ENCODE peak calls at places on chromosomes 11 and 22, in four cellular contexts. One of them, this sample, is unnamed.

GRCh38 chr11:7314811-7315604 is 63.3 kb downstream of the SYT9 start:
- DNase-seq in left ventricle myocardium inferior: no peak
- DNase-seq in tibial artery: no peak
- DNase-seq in aorta: no peak
- DNase-seq in this sample: no peak

GRCh38 chr11:111930472-111930871 is 6.7 kb upstream of the DIXDC1 start:
- DNase-seq in left ventricle myocardium inferior: no peak
- DNase-seq in tibial artery: no peak
- DNase-seq in aorta: no peak
- DNase-seq in this sample: no peak

GRCh38 chr11:91686700-91687099 is 537.9 kb upstream of the FAT3 start:
- DNase-seq in left ventricle myocardium inferior: no peak
- DNase-seq in tibial artery: no peak
- DNase-seq in aorta: no peak
- DNase-seq in this sample: no peak

GRCh38 chr11:122706689-122707088 is 51.2 kb downstream of the UBASH3B start:
- DNase-seq in left ventricle myocardium inferior: no peak
- DNase-seq in tibial artery: no peak
- DNase-seq in aorta: no peak
- DNase-seq in this sample: no peak

GRCh38 chr11:133243832-133244231 is 288.5 kb downstream of the OPCML start:
- DNase-seq in left ventricle myocardium inferior: no peak
- DNase-seq in tibial artery: no peak
- DNase-seq in aorta: no peak
- DNase-seq in this sample: no peak

GRCh38 chr11:19524171-19524671 is 188.4 kb upstream of the NAV2 start:
- DNase-seq in left ventricle myocardium inferior: no peak
- DNase-seq in tibial artery: no peak
- DNase-seq in aorta: no peak
- DNase-seq in this sample: no peak

GRCh38 chr11:35529971-35530495 is 4.6 kb upstream of the PAMR1 start:
- DNase-seq in left ventricle myocardium inferior: peak; percentile 34
- DNase-seq in tibial artery: no peak
- DNase-seq in aorta: no peak
- DNase-seq in this sample: no peak

GRCh38 chr11:110093407-110094297 is 460 bp downstream of the ZC3H12C start:
- DNase-seq in left ventricle myocardium inferior: peak; percentile 74
- DNase-seq in tibial artery: peak; percentile 77
- DNase-seq in aorta: peak; percentile 87
- DNase-seq in this sample: no peak

GRCh38 chr11:12175694-12176241 is 65.4 kb downstream of the MICAL2 start:
- DNase-seq in left ventricle myocardium inferior: no peak
- DNase-seq in tibial artery: no peak
- DNase-seq in aorta: no peak
- DNase-seq in this sample: no peak

GRCh38 chr11:64619196-64619595 is 28.2 kb downstream of the SLC22A12 start:
- DNase-seq in left ventricle myocardium inferior: no peak
- DNase-seq in tibial artery: no peak
- DNase-seq in aorta: no peak
- DNase-seq in this sample: no peak

GRCh38 chr11:3891751-3892150 is 36.3 kb downstream of the STIM1 start:
- DNase-seq in left ventricle myocardium inferior: no peak
- DNase-seq in tibial artery: no peak
- DNase-seq in aorta: no peak
- DNase-seq in this sample: no peak
- H3K27ac ChIP-seq in left ventricle myocardium inferior: no peak overlapping the region
- H3K27ac ChIP-seq in tibial artery: no peak overlapping the region
- H3K27ac ChIP-seq in aorta: no peak overlapping the region
- H3K27ac ChIP-seq in this sample: no peak overlapping the region

DNA sequence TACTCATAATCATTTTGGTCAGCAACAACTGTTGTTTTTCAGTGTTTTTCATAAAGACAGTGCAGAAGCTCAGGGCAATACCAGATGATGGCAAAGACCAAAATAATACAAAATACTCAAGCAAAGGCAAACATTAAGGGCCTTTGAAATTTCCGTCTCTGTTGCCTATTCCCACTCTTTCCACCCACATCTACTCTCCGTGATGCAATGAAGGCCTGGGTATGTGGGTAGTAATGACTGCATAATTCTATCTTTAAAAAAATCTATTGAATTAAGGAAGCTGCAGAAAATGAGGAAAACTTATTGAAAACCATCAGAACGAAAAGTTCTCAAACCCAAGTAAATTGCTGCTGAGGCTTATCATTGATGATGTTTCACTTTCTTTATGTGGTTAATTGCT is 203.3 kb downstream of the MAML2 start:
- DNase-seq in left ventricle myocardium inferior: no peak
- DNase-seq in tibial artery: no peak
- DNase-seq in aorta: no peak
- DNase-seq in this sample: no peak
- H3K4me1 ChIP-seq in left ventricle myocardium inferior: peaks cover 42% of the 10 kb centered on the region
- H3K4me1 ChIP-seq in tibial artery: no peaks in the 10 kb centered on the region
- H3K4me1 ChIP-seq in aorta: peaks cover 9% of the 10 kb centered on the region
- H3K4me1 ChIP-seq in this sample: peaks cover 33% of the 10 kb centered on the region

GRCh38 chr11:59582006-59582405 is 33.6 kb downstream of the OSBP start:
- DNase-seq in left ventricle myocardium inferior: no peak
- DNase-seq in tibial artery: no peak
- DNase-seq in aorta: no peak
- DNase-seq in this sample: no peak
- H3K27ac ChIP-seq in left ventricle myocardium inferior: no peak overlapping the region
- H3K27ac ChIP-seq in tibial artery: no peak overlapping the region
- H3K27ac ChIP-seq in aorta: no peak overlapping the region
- H3K27ac ChIP-seq in this sample: no peak overlapping the region

GRCh38 chr11:27660171-27660570 is 40.1 kb downstream of the BDNF start:
- DNase-seq in left ventricle myocardium inferior: no peak
- DNase-seq in tibial artery: no peak
- DNase-seq in aorta: no peak
- DNase-seq in this sample: no peak

GRCh38 chr11:27653990-27654758 is 46.1 kb downstream of the BDNF start:
- DNase-seq in left ventricle myocardium inferior: no peak
- DNase-seq in tibial artery: no peak
- DNase-seq in aorta: no peak
- DNase-seq in this sample: no peak

GRCh38 chr11:27656806-27657483 is 43.3 kb downstream of the BDNF start:
- DNase-seq in left ventricle myocardium inferior: no peak
- DNase-seq in tibial artery: no peak
- DNase-seq in aorta: no peak
- DNase-seq in this sample: no peak

GRCh38 chr11:27656320-27656719 is 43.9 kb downstream of the BDNF start:
- DNase-seq in left ventricle myocardium inferior: no peak
- DNase-seq in tibial artery: no peak
- DNase-seq in aorta: no peak
- DNase-seq in this sample: no peak

GRCh38 chr11:27658535-27659236 is 41.6 kb downstream of the BDNF start:
- DNase-seq in left ventricle myocardium inferior: no peak
- DNase-seq in tibial artery: no peak
- DNase-seq in aorta: no peak
- DNase-seq in this sample: no peak
- H3K4me1 ChIP-seq in left ventricle myocardium inferior: no peaks in the 10 kb centered on the region
- H3K4me1 ChIP-seq in tibial artery: no peaks in the 10 kb centered on the region
- H3K4me1 ChIP-seq in aorta: no peaks in the 10 kb centered on the region
- H3K4me1 ChIP-seq in this sample: no peaks in the 10 kb centered on the region

DNA sequence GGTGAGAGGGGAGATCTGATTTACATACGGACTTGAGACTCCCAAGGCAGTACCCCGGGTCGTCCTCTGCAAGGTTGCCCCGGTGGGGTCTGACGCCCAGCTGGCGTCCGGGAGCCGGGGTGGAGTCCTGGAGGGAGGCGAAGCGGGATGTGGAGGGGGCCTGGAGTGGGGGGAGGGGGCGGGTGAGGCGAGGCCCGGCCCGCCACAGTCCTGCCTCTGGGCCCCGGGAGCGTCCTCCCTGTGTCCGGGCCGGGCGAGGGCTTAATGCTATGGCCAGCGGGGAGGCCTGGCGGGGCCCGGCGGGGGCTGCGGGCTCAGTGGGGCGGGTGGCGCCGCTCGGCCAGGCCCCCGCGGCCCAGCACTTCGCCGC is 2.4 kb upstream of the MYBPC3 start:
- DNase-seq in left ventricle myocardium inferior: no peak
- DNase-seq in tibial artery: no peak
- DNase-seq in aorta: no peak
- DNase-seq in this sample: no peak
- H3K27ac ChIP-seq in left ventricle myocardium inferior: peak overlapping the region; percentile 97
- H3K27ac ChIP-seq in tibial artery: no peak overlapping the region
- H3K27ac ChIP-seq in aorta: no peak overlapping the region
- H3K27ac ChIP-seq in this sample: peak overlapping the region; percentile 64

GRCh38 chr22:17944205-17944725 is 80.1 kb downstream of the MICAL3 start:
- DNase-seq in left ventricle myocardium inferior: no peak
- DNase-seq in tibial artery: no peak
- DNase-seq in aorta: no peak
- DNase-seq in this sample: no peak
- H3K4me1 ChIP-seq in left ventricle myocardium inferior: peaks cover 100% of the 10 kb centered on the region
- H3K4me1 ChIP-seq in tibial artery: no peaks in the 10 kb centered on the region
- H3K4me1 ChIP-seq in aorta: peaks cover 8% of the 10 kb centered on the region
- H3K4me1 ChIP-seq in this sample: peaks cover 42% of the 10 kb centered on the region

DNA sequence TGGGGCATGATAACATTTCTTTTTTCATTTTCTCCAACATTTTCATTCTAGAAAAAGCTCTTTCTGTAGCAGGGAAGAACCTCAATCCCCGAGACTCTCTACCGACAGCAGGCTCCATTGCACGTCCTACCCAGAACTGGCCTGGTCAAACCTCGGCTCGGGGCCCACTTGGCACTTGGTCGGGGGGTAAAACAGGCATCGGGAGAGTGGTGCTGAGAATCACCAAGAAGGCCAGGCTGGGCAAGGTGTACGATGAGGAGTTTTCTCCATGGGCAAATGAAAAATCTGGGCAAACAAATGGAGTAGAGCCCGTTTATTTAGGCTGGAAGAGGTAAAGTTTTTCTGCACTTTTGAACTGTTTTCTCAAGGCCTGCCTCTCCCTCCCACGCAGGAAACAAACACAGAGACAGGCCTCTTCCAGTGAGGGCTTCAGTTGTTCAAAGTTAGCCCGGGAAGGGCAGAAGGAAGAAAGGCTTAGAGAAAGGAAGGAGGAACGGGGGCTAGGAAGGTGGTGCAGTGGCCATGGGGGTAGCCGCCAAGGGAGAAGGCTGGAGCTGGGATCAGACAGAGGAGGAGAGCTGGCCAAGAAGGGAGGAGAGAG is 87.6 kb downstream of the ETS1 start:
- DNase-seq in left ventricle myocardium inferior: no peak
- DNase-seq in tibial artery: no peak
- DNase-seq in aorta: no peak
- DNase-seq in this sample: no peak
- H3K27ac ChIP-seq in left ventricle myocardium inferior: peak overlapping the region; percentile 97
- H3K27ac ChIP-seq in tibial artery: peak overlapping the region; percentile 73
- H3K27ac ChIP-seq in aorta: peak overlapping the region; percentile 88
- H3K27ac ChIP-seq in this sample: peak overlapping the region; percentile 79

DNA sequence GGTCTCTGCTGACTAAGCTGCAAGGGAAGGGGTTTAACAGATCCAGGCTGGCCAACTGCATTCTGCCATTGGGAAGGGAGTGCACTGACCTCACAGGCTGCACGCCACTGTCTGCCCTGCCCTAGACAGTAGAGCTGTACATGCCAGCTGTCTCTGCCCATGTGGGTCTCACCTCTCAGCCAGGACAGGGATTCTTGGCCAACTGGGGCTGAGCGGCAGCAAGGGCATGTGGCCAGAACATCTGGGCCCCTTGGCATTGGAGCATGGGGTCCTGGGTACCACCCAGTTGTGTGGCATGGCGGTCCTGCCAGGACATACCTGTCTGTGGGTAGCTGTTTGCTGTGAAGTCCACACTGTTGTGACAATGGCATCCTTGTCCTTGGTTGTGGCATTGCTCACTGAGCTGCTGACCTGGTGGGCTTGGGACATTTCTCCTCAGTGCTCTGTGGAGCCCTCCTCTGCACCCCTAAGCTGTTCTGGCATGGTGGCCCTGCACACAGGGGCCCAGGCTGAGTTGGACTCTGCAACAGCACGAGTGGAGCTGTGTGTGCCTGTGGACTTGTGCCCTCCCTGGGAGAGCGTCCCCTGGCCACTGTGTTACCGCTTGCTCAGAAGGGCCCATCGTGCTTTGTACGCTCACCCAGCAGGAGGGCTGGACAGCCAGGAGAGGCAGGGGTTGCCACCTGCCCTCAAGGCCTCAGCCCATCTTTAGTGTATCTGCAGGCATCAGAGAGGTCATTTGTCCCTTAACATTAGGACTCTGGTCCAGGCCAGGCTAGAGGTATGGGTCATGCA is 46.7 kb downstream of the MED15 start:
- DNase-seq in left ventricle myocardium inferior: no peak
- DNase-seq in tibial artery: no peak
- DNase-seq in aorta: peak; percentile 61
- DNase-seq in this sample: no peak
- H3K4me1 ChIP-seq in left ventricle myocardium inferior: peaks cover 94% of the 10 kb centered on the region
- H3K4me1 ChIP-seq in tibial artery: peaks cover 23% of the 10 kb centered on the region
- H3K4me1 ChIP-seq in aorta: peaks cover 4% of the 10 kb centered on the region
- H3K4me1 ChIP-seq in this sample: peaks cover 78% of the 10 kb centered on the region

GRCh38 chr11:10591741-10592140 is 23.3 kb upstream of the LYVE1 start:
- DNase-seq in left ventricle myocardium inferior: no peak
- DNase-seq in tibial artery: no peak
- DNase-seq in aorta: no peak
- DNase-seq in this sample: peak; percentile 60
- H3K27ac ChIP-seq in left ventricle myocardium inferior: peak overlapping the region; percentile 11
- H3K27ac ChIP-seq in tibial artery: peak overlapping the region; percentile 87
- H3K27ac ChIP-seq in aorta: peak overlapping the region; percentile 97
- H3K27ac ChIP-seq in this sample: peak overlapping the region; percentile 57

GRCh38 chr11:72783144-72783910 is 10.5 kb downstream of the STARD10 start:
- DNase-seq in left ventricle myocardium inferior: no peak
- DNase-seq in tibial artery: no peak
- DNase-seq in aorta: no peak
- DNase-seq in this sample: no peak
- H3K4me1 ChIP-seq in left ventricle myocardium inferior: peaks cover 32% of the 10 kb centered on the region
- H3K4me1 ChIP-seq in tibial artery: no peaks in the 10 kb centered on the region
- H3K4me1 ChIP-seq in aorta: no peaks in the 10 kb centered on the region
- H3K4me1 ChIP-seq in this sample: peaks cover 35% of the 10 kb centered on the region